ENCODE peak calls at places on chromosomes 16 and 17, in five cellular contexts. K is left ventricle myocardium inferior, U is heart left ventricle, L is pancreas, V is adrenal gland. G is an unnamed sample.

GRCh38 chr16:48076455-48077012 is 79.3 kb downstream of the ABCC12 start:
- DNase-seq in K (no peak), U (no peak), L (no peak), V (no peak), G (peak)

GRCh38 chr17:75325348-75325747 is 36.1 kb upstream of the SLC25A19 start:
- DNase-seq in K (no peak), U (no peak), L (no peak), V (no peak), G (no peak)

GRCh38 chr17:78974635-78975591 is 4.8 kb downstream of the LGALS3BP start:
- DNase-seq in K (peak), U (peak), L (peak), V (peak), G (peak)

GRCh38 chr16:89808453-89808939 is 8.0 kb downstream of the FANCA start:
- DNase-seq in K (no peak), U (no peak), L (no peak), V (no peak), G (no peak)

GRCh38 chr17:63439682-63440081 is 6.4 kb downstream of the CYB561 start:
- DNase-seq in K (no peak), U (no peak), L (no peak), V (no peak), G (peak)

GRCh38 chr17:73414171-73414955 is 102.6 kb upstream of the CDC42EP4 start:
- DNase-seq in K (no peak), U (no peak), L (no peak), V (no peak), G (peak)

GRCh38 chr17:1431631-1432104 is 24.4 kb downstream of the CRK start:
- DNase-seq in K (no peak), U (no peak), L (no peak), V (peak), G (peak)

GRCh38 chr17:2158011-2158410 is 103.1 kb downstream of the HIC1 start:
- DNase-seq in K (no peak), U (no peak), L (no peak), V (peak), G (peak)

GRCh38 chr17:80124351-80124981 is 22.5 kb downstream of the EIF4A3 start:
- DNase-seq in K (no peak), U (no peak), L (no peak), V (peak), G (peak)

GRCh38 chr17:6374761-6375312 is 60.1 kb downstream of the AIPL1 start:
- DNase-seq in K (no peak), U (no peak), L (no peak), V (no peak), G (no peak)

GRCh38 chr16:31876955-31877828 is 3.6 kb downstream of the ZNF267 start:
- DNase-seq in K (no peak), U (no peak), L (no peak), V (peak), G (peak)

GRCh38 chr16:85968041-85968920 is 69.3 kb downstream of the IRF8 start:
- DNase-seq in K (no peak), U (no peak), L (no peak), V (no peak), G (no peak)

GRCh38 chr16:82544378-82544777 is 82.4 kb upstream of the CDH13 start:
- DNase-seq in K (no peak), U (no peak), L (no peak), V (no peak), G (no peak)

GRCh38 chr17:56781944-56782737 is 51.6 kb downstream of the C17orf67 start:
- DNase-seq in K (no peak), U (no peak), L (no peak), V (no peak), G (no peak)

GRCh38 chr16:12815361-12815760 is 11.7 kb upstream of the CPPED1 start:
- DNase-seq in K (no peak), U (no peak), L (no peak), V (no peak), G (no peak)

GRCh38 chr16:49278944-49279725 is 2.5 kb downstream of the CBLN1 start:
- DNase-seq in K (no peak), U (no peak), L (no peak), V (no peak), G (peak)

GRCh38 chr17:19753661-19754463 is 5.8 kb upstream of the ALDH3A1 start:
- DNase-seq in K (no peak), U (no peak), L (peak), V (peak), G (peak)

GRCh38 chr16:70772493-70772892 is 28.5 kb downstream of the VAC14 start:
- DNase-seq in K (no peak), U (no peak), L (no peak), V (no peak), G (no peak)

GRCh38 chr17:70699408-70699807 is 530.1 kb downstream of the KCNJ2 start:
- DNase-seq in K (no peak), U (no peak), L (no peak), V (no peak), G (no peak)

DNA sequence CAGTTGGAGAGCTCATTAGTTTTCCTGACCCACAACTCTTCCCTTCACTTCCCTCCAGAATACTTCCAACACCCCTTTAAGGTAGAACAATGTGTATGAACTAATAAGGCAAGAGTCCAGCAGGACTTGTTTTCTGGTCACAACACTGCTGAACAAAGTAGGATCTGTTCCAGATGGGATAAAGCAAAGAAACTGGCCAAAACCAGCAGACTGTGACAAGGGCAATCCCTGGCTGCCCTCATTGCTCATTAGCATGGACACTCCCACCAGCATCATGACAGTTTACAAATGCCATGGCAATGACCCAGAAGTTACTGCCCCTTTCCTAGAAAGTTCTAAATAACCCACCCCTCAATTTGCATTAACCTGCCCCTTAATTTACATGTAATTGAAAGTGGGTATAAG is 82.5 kb downstream of the SSH2 start:
- DNase-seq in K (no peak), U (no peak), L (no peak), V (no peak), G (no peak)
- TF ChIP-seq CTCF in K (no peak), U (no peak), L (no peak), V (no peak), G (no peak)

GRCh38 chr16:71894229-71894920 is 956 bp upstream of the IST1 start:
- DNase-seq in K (peak), U (peak), L (peak), V (peak), G (peak)
- TF ChIP-seq CTCF in K (peak), U (no peak), L (no peak), V (no peak), G (no peak)

GRCh38 chr17:68777243-68777855 is 176.2 kb upstream of the FAM20A start:
- DNase-seq in K (peak), U (peak), L (peak), V (peak), G (peak)
- TF ChIP-seq CTCF in K (peak), U (peak), L (peak), V (peak), G (peak)

GRCh38 chr16:20002936-20003335 is 70.8 kb downstream of the GPR139 start:
- DNase-seq in K (no peak), U (no peak), L (no peak), V (no peak), G (no peak)

GRCh38 chr16:20001856-20002707 is 71.6 kb downstream of the GPR139 start:
- DNase-seq in K (no peak), U (no peak), L (no peak), V (no peak), G (peak)

DNA sequence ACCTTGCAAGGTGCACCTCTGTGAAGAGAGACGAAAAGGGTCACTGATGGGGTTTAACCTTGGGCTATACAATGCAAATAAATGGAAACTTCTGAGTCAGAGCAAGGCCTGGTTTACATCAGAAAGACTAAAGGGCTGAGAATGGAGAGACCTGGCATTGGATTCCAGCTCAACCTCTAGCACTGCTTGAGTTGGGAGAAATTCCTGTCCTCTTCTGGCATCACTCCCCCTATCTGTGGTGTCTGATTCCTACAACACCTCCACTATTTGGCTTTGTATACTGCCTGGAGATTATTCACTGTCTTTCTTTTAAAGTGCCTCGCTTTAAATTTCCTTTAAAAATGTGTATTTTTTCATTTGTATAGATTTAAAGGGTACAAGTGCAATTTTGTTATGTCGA is 68.8 kb downstream of the GPR139 start:
- DNase-seq in K (no peak), U (no peak), L (no peak), V (no peak), G (no peak)
- TF ChIP-seq CTCF in K (no peak), U (no peak), L (no peak), V (no peak), G (no peak)

GRCh38 chr17:48002920-48003685 is 32.2 kb downstream of the CDK5RAP3 start:
- DNase-seq in K (no peak), U (no peak), L (no peak), V (no peak), G (no peak)

GRCh38 chr17:48002208-48002919 is 31.5 kb downstream of the CDK5RAP3 start:
- DNase-seq in K (no peak), U (no peak), L (no peak), V (peak), G (peak)

GRCh38 chr17:48004973-48005372 is 32.6 kb downstream of the COPZ2 start:
- DNase-seq in K (no peak), U (no peak), L (no peak), V (no peak), G (no peak)

GRCh38 chr17:48001187-48001586 is 30.3 kb downstream of the CDK5RAP3 start:
- DNase-seq in K (no peak), U (no peak), L (no peak), V (no peak), G (peak)

GRCh38 chr17:48003686-48004120 is 32.8 kb downstream of the CDK5RAP3 start:
- DNase-seq in K (no peak), U (no peak), L (no peak), V (no peak), G (no peak)
- TF ChIP-seq CTCF in K (no peak), U (no peak), L (no peak), V (no peak), G (no peak)

DNA sequence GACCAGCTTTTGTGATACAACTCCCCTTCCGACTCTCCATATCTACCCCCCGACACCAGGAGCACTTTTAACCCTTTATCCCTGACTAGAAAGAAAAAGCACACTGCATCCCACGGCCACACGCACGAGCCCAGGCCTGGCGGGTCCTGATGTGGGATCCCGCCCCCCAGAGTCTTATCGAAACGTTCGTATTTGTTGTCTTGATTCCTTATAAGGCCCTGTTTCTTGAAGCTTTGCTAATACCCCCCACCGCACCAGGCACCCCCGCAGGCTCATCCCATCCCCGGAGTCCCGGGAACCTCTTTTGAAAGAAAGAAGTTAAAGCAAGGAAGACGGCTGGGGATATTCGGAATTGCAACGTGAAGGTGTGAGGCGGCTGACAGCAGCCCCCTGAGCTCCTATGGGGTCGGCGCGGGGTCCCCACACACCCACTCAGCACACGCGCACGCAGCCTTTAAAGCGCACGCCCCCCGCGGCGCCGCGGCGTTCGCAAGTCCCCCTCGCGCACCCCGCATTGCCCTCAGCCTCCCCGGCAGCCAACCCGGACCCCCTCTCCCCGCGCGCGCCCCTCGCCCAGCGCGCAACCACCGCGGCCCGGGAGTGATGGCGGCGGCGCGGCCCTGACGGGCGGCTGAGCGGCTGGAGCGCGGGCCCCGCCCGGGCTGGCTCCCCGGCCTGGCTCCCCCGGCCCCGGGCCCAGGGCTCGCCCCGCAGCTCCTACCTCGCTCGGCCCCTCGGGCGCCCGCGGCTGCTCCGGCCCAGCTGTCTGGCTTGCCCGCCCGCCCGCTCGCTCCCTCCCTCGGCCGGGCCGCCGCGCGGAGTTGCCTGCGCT is 448 bp downstream of the STAT5B start:
- DNase-seq in K (no peak), U (no peak), L (no peak), V (peak), G (peak)
- TF ChIP-seq CTCF in K (no peak), U (no peak), L (no peak), V (no peak), G (no peak)

GRCh38 chr17:81551458-81552243 is 502 bp downstream of the FAAP100 start:
- DNase-seq in K (no peak), U (no peak), L (peak), V (peak), G (peak)

GRCh38 chr17:81553018-81553615 is 964 bp upstream of the FAAP100 start:
- DNase-seq in K (peak), U (peak), L (no peak), V (peak), G (peak)

GRCh38 chr17:81552244-81553017 is at the start of gene FAAP100:
- DNase-seq in K (peak), U (peak), L (peak), V (peak), G (peak)

GRCh38 chr17:81556175-81556691 is 4.1 kb upstream of the FAAP100 start:
- DNase-seq in K (no peak), U (no peak), L (no peak), V (peak), G (peak)

DNA sequence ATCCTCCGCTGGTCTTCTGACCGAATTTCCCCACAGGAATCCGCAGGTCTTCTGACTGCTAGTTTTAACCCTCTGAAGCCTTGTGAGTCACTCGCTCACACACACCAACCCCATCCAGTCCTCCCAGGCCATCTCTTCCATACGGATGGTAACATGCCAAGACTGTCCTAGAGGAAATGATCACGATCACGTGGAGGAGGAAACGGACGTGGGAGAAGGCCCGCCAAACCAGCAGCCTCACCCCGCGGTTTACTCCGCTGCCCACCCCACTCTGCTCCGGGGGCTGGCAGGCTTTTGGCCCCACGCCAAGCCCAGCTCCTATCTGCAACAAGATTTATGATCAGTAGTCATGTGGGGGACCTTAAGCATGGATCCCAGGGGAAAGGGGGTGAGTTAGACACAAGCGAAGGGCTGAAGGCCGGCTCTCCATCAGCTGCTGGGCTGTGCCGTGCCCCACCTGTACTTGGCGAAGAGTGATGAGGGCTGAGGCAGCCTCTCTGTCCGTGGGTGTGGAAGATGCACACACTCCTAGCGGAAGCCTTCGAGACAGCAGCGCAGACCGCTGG is 1.5 kb upstream of the FAAP100 start:
- DNase-seq in K (no peak), U (no peak), L (no peak), V (peak), G (peak)
- TF ChIP-seq CTCF in K (no peak), U (no peak), L (no peak), V (no peak), G (no peak)